ENCODE peak calls at places on chromosome 9, in seven cellular contexts. C is brain microvascular endothelial cell, Z is colonic mucosa, U is choroid plexus epithelial cell, F is esophagus squamous epithelium, W is BJ, J is neural crest cell. H is an unnamed sample.

GRCh38 chr9:15295761-15296405 is 11.1 kb downstream of the TTC39B start:
- DNase-seq in C (peak), Z (peak), U (peak), F (no peak), W (peak), J (no peak), H (no peak)

GRCh38 chr9:78074385-78075291 is 43.0 kb upstream of the GNAQ start:
- DNase-seq in C (no peak), Z (no peak), U (no peak), F (no peak), W (no peak), J (no peak), H (no peak)

GRCh38 chr9:131654857-131655577 is 84.9 kb downstream of the RAPGEF1 start:
- DNase-seq in C (no peak), Z (peak), U (no peak), F (no peak), W (no peak), J (no peak), H (no peak)

GRCh38 chr9:108549184-108549583 is 306.6 kb downstream of the ACTL7B start:
- DNase-seq in C (no peak), Z (no peak), U (no peak), F (no peak), W (no peak), J (no peak), H (no peak)

GRCh38 chr9:120386390-120387131 is 193.4 kb downstream of the CDK5RAP2 start:
- DNase-seq in C (no peak), Z (peak), U (peak), F (no peak), W (no peak), J (no peak), H (no peak)

GRCh38 chr9:87682085-87682484 is 43.8 kb upstream of the CTSL start:
- DNase-seq in C (no peak), Z (no peak), U (no peak), F (no peak), W (no peak), J (no peak), H (no peak)

GRCh38 chr9:71518045-71518888 is 250.0 kb downstream of the CEMIP2 start:
- DNase-seq in C (no peak), Z (no peak), U (peak), F (no peak), W (no peak), J (no peak), H (no peak)

GRCh38 chr9:111531716-111532115 is 6.7 kb downstream of the ZNF483 start:
- DNase-seq in C (no peak), Z (no peak), U (no peak), F (no peak), W (no peak), J (no peak), H (no peak)

GRCh38 chr9:91117959-91118651 is 243.6 kb downstream of the AUH start:
- DNase-seq in C (peak), Z (peak), U (peak), F (no peak), W (peak), J (peak), H (peak)

GRCh38 chr9:98006127-98006796 is 23.1 kb downstream of the ANP32B start:
- DNase-seq in C (no peak), Z (no peak), U (peak), F (no peak), W (no peak), J (no peak), H (no peak)

GRCh38 chr9:131255731-131256197 is 20.5 kb downstream of the FAM78A start:
- DNase-seq in C (no peak), Z (no peak), U (no peak), F (no peak), W (no peak), J (no peak), H (no peak)

GRCh38 chr9:121398374-121398773 is 28.3 kb upstream of the STOM start:
- DNase-seq in C (peak), Z (no peak), U (peak), F (no peak), W (peak), J (no peak), H (no peak)

GRCh38 chr9:75448281-75448680 is 360.0 kb downstream of the OSTF1 start:
- DNase-seq in C (no peak), Z (peak), U (peak), F (no peak), W (no peak), J (no peak), H (no peak)

GRCh38 chr9:36550135-36550534 is 22.6 kb upstream of the MELK start:
- DNase-seq in C (no peak), Z (no peak), U (no peak), F (no peak), W (no peak), J (no peak), H (no peak)
- TF ChIP-seq CTCF in C (no peak), Z (no peak), U (no peak), F (no peak), W (no peak), J (no peak), H (no peak)

DNA sequence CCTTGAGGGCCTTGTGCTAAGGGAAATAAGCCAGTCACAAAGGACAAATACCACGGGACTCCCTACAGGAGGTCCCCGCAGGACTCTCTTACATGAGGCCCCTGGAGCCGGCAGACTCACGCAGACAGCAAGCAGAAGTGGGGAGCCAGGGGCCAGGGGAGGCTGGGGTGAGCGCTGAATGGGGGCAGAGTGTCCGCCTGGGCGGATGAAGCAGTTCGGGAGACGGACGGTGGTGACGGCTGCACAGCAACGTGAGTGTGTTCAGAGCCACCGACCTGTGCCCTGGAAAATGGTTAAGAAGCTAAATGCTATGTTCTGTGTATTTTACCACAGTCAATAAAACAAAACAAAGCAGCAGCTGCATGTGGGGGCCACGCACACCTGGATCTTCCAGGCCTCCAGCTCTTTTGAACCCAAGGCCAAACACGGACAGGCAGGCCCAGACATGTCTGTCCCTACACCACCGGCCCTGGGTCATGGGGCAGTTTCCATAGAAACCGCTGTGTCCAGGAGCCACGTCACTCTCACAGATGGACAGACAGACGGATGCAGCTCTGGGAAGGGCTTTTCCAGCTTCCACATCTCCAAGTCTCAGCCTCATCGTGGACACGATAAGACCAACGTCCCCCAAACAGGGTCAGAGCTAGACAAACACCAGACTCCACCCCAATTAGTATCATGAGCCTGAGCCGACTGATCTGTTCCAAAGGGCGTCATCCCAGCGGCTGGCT is 103.9 kb downstream of the VAV2 start:
- DNase-seq in C (no peak), Z (no peak), U (no peak), F (no peak), W (no peak), J (no peak), H (peak)
- TF ChIP-seq CTCF in C (no peak), Z (no peak), U (no peak), F (no peak), W (no peak), J (no peak), H (no peak)

DNA sequence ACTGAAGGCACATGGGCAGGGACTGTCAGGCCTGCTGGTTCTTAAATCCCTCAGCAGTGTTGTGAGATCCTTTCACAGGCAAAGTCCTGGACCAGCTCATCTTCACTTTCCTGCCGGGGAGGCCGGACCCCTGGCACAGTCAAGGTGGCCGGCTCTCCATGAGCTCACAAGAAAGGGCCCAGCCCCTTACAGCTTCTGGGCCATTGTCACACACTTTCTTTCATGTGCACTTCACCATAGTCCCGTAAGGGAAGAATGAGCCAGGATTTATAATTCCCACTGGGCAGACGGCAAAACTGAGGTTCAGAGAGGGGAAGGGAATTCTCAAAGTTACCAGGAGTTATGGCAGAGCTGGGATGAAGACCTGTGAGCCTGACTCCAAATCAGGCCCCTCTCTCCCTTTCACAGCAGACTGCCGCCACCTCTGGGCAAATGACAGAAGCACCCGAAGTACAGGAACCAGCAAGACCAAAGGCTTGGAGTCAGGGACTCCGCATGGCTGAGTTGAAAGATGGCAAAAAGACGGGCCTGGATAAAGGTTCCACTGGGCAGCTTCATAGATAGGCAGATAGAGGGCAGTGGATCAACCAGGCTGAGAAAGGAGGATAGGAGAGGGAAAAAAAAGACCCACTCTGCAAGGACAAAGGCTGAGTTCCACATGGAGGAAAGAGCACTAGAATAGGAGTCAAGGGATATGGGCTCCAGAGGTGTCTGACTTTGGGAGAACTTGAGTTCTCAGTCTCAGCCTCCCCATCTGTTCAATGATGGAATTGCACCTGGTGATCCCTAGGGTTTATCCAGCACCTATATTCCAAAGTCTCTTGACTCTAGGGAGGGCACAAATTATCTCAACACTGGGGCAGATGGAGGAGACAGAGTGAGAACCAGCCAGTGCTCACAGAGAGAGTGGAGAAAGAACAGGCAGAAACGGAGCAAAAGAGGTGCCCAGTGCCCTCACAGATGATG is 128.7 kb downstream of the PAX5 start:
- DNase-seq in C (no peak), Z (no peak), U (no peak), F (no peak), W (no peak), J (no peak), H (no peak)
- TF ChIP-seq CTCF in C (peak), Z (no peak), U (peak), F (no peak), W (no peak), J (peak), H (no peak)

GRCh38 chr9:115250646-115251045 is 132.7 kb upstream of the TNC start:
- DNase-seq in C (peak), Z (no peak), U (peak), F (no peak), W (peak), J (no peak), H (no peak)
- TF ChIP-seq CTCF in C (peak), Z (no peak), U (no peak), F (no peak), W (peak), J (no peak), H (no peak)